ENCODE peak calls at places on chromosomes 16 and 17, in four cellular contexts. Q is K562, Y is HepG2, N is GM12878. I is an unnamed sample.

GRCh38 chr16:86519649-86520316 is 9.5 kb downstream of the FOXF1 start:
- DNase-seq in Q (peak; percentile 67), Y (peak; percentile 48), N (no peak), I (peak; percentile 63)

GRCh38 chr16:28067604-28068382 is 4.3 kb upstream of the GSG1L start:
- DNase-seq in Q (no peak), Y (no peak), N (no peak), I (no peak)

GRCh38 chr17:40442392-40443195 is 656 bp upstream of the IGFBP4 start:
- DNase-seq in Q (peak; percentile 71), Y (no peak), N (no peak), I (no peak)

GRCh38 chr17:65634533-65634932 is 73.1 kb upstream of the AXIN2 start:
- DNase-seq in Q (no peak), Y (peak; percentile 62), N (no peak), I (no peak)

GRCh38 chr17:13429201-13429600 is 172.5 kb downstream of the HS3ST3A1 start:
- DNase-seq in Q (no peak), Y (no peak), N (no peak), I (no peak)

GRCh38 chr16:19771796-19772195 is 53.7 kb downstream of the IQCK start:
- DNase-seq in Q (no peak), Y (no peak), N (no peak), I (no peak)

GRCh38 chr17:64153565-64153964 is 23.6 kb upstream of the ERN1 start:
- DNase-seq in Q (no peak), Y (no peak), N (no peak), I (no peak)

GRCh38 chr17:8366231-8366630 is 10.3 kb downstream of the KRABD2 start:
- DNase-seq in Q (no peak), Y (no peak), N (no peak), I (no peak)

GRCh38 chr17:69557339-69557738 is 142.8 kb downstream of the MAP2K6 start:
- DNase-seq in Q (no peak), Y (no peak), N (no peak), I (no peak)

GRCh38 chr16:10277597-10277996 is 95.4 kb upstream of the GRIN2A start:
- DNase-seq in Q (no peak), Y (no peak), N (no peak), I (no peak)

GRCh38 chr17:31931781-31932180 is 5.0 kb upstream of the SUZ12 start:
- DNase-seq in Q (no peak), Y (no peak), N (no peak), I (no peak)

GRCh38 chr17:65797101-65797500 is 235.7 kb upstream of the AXIN2 start:
- DNase-seq in Q (no peak), Y (no peak), N (no peak), I (no peak)

GRCh38 chr17:57440522-57441269 is 184.4 kb downstream of the MSI2 start:
- DNase-seq in Q (peak; percentile 77), Y (peak; percentile 91), N (peak; percentile 63), I (peak; percentile 76)

GRCh38 chr16:87356491-87356853 is 27.1 kb downstream of the FBXO31 start:
- DNase-seq in Q (no peak), Y (no peak), N (no peak), I (no peak)

GRCh38 chr17:41496803-41497484 is 7.2 kb upstream of the KRT36 start:
- DNase-seq in Q (peak; percentile 89), Y (peak; percentile 86), N (peak; percentile 12), I (peak; percentile 87)

GRCh38 chr16:252366-253337 is 18.0 kb downstream of the FAM234A start:
- DNase-seq in Q (peak; percentile 86), Y (no peak), N (peak; percentile 40), I (no peak)

GRCh38 chr17:65925606-65926307 is 266.2 kb downstream of the CEP112 start:
- DNase-seq in Q (no peak), Y (no peak), N (no peak), I (no peak)

GRCh38 chr17:12021604-12022003 is 927 bp downstream of the MAP2K4 start:
- DNase-seq in Q (no peak), Y (no peak), N (no peak), I (no peak)

GRCh38 chr16:67148221-67148620 is 2.6 kb downstream of the B3GNT9 start:
- DNase-seq in Q (no peak), Y (no peak), N (no peak), I (no peak)

GRCh38 chr17:34740936-34741515 is 161.6 kb downstream of the TMEM132E start:
- DNase-seq in Q (no peak), Y (no peak), N (no peak), I (no peak)

GRCh38 chr16:89855986-89856385 is 17.4 kb upstream of the TCF25 start:
- DNase-seq in Q (no peak), Y (no peak), N (no peak), I (no peak)

GRCh38 chr16:69071036-69071435 is 34.4 kb upstream of the HAS3 start:
- DNase-seq in Q (no peak), Y (no peak), N (no peak), I (no peak)

GRCh38 chr17:77002103-77003045 is 134.2 kb downstream of the MGAT5B start:
- DNase-seq in Q (no peak), Y (peak; percentile 100), N (no peak), I (peak; percentile 85)

GRCh38 chr16:88005148-88005547 is 53.9 kb downstream of the BANP start:
- DNase-seq in Q (peak; percentile 16), Y (no peak), N (no peak), I (no peak)

GRCh38 chr16:28900601-28901000 is 22.3 kb downstream of the ATP2A1 start:
- DNase-seq in Q (no peak), Y (no peak), N (no peak), I (no peak)

GRCh38 chr17:45388604-45389325 is 43.9 kb downstream of the ARHGAP27 start:
- DNase-seq in Q (no peak), Y (no peak), N (no peak), I (no peak)

GRCh38 chr16:89046491-89046890 is 47.2 kb upstream of the ACSF3 start:
- DNase-seq in Q (no peak), Y (no peak), N (no peak), I (no peak)

GRCh38 chr16:397135-397661 is at the start of gene NME4:
- DNase-seq in Q (peak; percentile 75), Y (no peak), N (no peak), I (no peak)

GRCh38 chr16:75238132-75238852 is 13.1 kb downstream of the BCAR1 start:
- DNase-seq in Q (no peak), Y (peak; percentile 89), N (no peak), I (no peak)

GRCh38 chr16:87080571-87081167 is 236.5 kb downstream of the C16orf95 start:
- DNase-seq in Q (no peak), Y (no peak), N (no peak), I (peak; percentile 10)

GRCh38 chr17:41516828-41517283 is 1.8 kb downstream of the KRT15 start:
- DNase-seq in Q (no peak), Y (no peak), N (no peak), I (no peak)

GRCh38 chr16:84379008-84379730 is 10.8 kb downstream of the ATP2C2 start:
- DNase-seq in Q (no peak), Y (no peak), N (no peak), I (no peak)

GRCh38 chr16:68781784-68782183 is 44.7 kb downstream of the CDH1 start:
- DNase-seq in Q (no peak), Y (no peak), N (no peak), I (no peak)

GRCh38 chr17:34409352-34409751 is 46.3 kb upstream of the CCL1 start:
- DNase-seq in Q (no peak), Y (no peak), N (no peak), I (no peak)

DNA sequence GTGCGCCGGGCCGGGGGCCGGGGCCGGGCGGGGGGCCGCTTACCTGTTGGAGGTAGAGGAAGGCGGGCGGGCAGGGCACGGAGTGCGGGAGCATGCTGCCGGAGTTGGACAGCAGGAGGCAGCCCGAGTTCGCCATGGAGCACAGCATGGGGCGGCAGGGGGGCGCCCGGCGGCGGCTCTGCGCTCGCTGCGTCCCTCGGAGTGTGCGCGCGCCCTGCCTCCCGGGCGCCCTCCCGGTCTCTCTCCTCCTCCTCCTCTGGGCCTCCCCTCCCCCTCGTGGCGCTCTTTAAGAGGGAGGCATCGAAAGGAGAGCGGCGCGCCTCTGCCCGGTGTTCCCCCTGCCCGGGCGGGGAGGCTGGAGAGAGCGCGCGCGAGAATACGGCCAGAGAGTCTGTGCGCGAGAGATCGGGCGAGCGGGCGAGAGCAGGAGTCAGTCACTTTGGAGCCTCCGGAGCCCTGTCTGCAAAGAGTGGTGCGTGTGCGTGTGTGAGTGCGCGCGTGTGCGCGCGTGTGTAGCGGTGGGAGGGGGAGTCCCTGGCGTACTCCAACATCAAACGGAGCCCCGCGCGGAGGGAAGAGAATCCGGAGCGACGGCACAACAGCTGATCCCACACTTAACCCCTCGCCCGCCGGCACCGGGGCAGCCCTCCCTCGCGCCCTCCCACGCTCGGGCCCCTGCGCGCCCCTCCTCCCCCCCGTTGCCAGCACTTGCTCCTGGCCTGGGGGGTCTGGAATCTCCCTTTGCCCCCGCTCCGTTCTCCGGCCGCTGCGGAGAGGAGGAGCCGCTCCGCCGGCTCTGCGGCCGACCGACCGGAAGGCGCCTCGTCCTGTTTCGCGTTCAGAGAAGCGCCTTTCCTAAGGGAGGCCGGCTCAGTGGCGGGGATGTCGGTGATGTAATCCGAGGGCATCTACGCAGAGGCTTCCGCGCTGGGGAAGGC is 108.9 kb downstream of the ENGASE start:
- DNase-seq in Q (no peak), Y (no peak), N (no peak), I (no peak)
- TF ChIP-seq REST in Q (no peak), Y (no peak), N (no peak), I (no peak)

GRCh38 chr16:11391576-11391975 is 46.3 kb downstream of the RMI2 start:
- DNase-seq in Q (no peak), Y (no peak), N (no peak), I (no peak)
- H3K9ac ChIP-seq in Q (no peak overlapping the region), Y (no peak overlapping the region), N (no peak overlapping the region), I (no peak overlapping the region)

GRCh38 chr17:55769625-55770000 is 18.8 kb downstream of the PCTP start:
- DNase-seq in Q (no peak), Y (no peak), N (no peak), I (no peak)
- TF ChIP-seq POLR2A in Q (no peak), Y (no peak), N (no peak), I (no peak)

GRCh38 chr16:71287903-71288302 is 1.3 kb downstream of the CMTR2 start:
- DNase-seq in Q (no peak), Y (no peak), N (no peak), I (no peak)

GRCh38 chr16:71288570-71288889 is 672 bp downstream of the CMTR2 start:
- DNase-seq in Q (no peak), Y (no peak), N (no peak), I (no peak)

GRCh38 chr16:71289732-71290062 is 495 bp upstream of the CMTR2 start:
- DNase-seq in Q (no peak), Y (no peak), N (no peak), I (no peak)

GRCh38 chr16:71287454-71287853 is 1.7 kb downstream of the CMTR2 start:
- DNase-seq in Q (no peak), Y (no peak), N (no peak), I (no peak)

DNA sequence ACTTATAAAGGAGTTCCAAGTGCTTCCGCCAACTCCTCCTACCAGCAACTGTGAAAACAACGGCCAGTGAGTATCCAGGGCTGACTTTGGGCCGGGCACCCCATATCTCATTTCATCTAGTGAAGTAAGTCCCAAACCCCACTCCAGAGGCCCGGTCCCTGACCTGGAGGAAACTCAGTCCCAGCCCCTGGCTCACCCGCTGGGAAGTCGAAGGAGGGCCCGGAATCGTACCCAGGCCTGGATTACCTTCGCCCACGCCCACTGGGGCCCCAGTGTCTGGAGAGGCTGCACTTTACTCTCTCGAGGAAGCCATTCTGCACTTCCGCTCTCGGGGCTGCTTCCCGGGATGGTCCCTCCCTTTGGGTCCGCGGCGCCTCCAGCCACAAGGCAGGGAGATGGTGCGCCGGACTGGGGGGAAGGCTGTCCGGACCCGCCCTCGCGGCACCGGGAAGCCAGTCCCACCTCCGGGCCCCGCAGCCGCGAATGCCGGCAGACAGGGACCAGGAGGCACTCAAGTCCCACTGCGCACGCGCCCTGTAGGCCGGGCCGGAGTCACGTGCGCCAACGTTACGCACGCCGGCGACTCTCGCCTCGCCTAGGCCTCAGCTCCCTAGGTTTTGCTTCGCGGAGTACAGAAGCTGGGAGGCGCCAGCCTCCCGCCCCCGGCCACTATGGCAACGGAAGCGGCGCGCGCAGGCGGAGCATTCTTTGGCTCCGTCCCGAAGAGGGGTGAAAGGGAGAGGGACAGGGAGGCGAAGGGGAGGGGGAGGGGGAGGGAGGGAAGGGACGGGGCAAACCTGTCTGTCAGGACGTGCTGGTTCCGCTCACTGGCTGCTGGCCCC is at the start of gene CMTR2:
- DNase-seq in Q (peak; percentile 98), Y (peak; percentile 97), N (peak; percentile 86), I (peak; percentile 95)
- TF ChIP-seq REST in Q (peak; percentile 76), Y (no peak), N (no peak), I (no peak)